ENCODE peak calls at places on chromosomes 16 and 17, in six cellular contexts. One of them, this sample, is unnamed.
A peak's percentile ranks its signal among the peaks of the same experiment; 100 is the strongest.

GRCh38 chr17:16529906-16530305 is 37.9 kb upstream of the LRRC75A start:
- DNase-seq in colonic mucosa: no peak
- DNase-seq in H9: no peak
- DNase-seq in prostate gland: no peak
- DNase-seq in body of pancreas: no peak
- DNase-seq in cardiac muscle cell: no peak
- DNase-seq in this sample: no peak

GRCh38 chr16:11152205-11152604 is 103.8 kb downstream of the SOCS1 start:
- DNase-seq in colonic mucosa: no peak
- DNase-seq in H9: no peak
- DNase-seq in body of pancreas: no peak
- DNase-seq in prostate gland: no peak
- DNase-seq in cardiac muscle cell: no peak
- DNase-seq in this sample: no peak

GRCh38 chr17:39167492-39167891 is 1.5 kb upstream of the ARL5C start:
- DNase-seq in colonic mucosa: no peak
- DNase-seq in body of pancreas: no peak
- DNase-seq in H9: no peak
- DNase-seq in prostate gland: no peak
- DNase-seq in cardiac muscle cell: no peak
- DNase-seq in this sample: no peak

GRCh38 chr17:21474815-21475214 is 98.7 kb downstream of the KCNJ12 start:
- DNase-seq in cardiac muscle cell: no peak
- DNase-seq in H9: no peak
- DNase-seq in colonic mucosa: no peak
- DNase-seq in body of pancreas: no peak
- DNase-seq in prostate gland: no peak
- DNase-seq in this sample: no peak

GRCh38 chr16:73268311-73268997 is 220.5 kb upstream of the ZFHX3 start:
- DNase-seq in cardiac muscle cell: peak; percentile 6
- DNase-seq in prostate gland: no peak
- DNase-seq in H9: peak; percentile 59
- DNase-seq in colonic mucosa: no peak
- DNase-seq in body of pancreas: no peak
- DNase-seq in this sample: no peak

GRCh38 chr17:6497496-6498221 is 53.4 kb downstream of the PIMREG start:
- DNase-seq in prostate gland: no peak
- DNase-seq in H9: peak; percentile 72
- DNase-seq in colonic mucosa: no peak
- DNase-seq in cardiac muscle cell: no peak
- DNase-seq in body of pancreas: no peak
- DNase-seq in this sample: peak; percentile 28

GRCh38 chr17:20189322-20189721 is 180.2 kb downstream of the SPECC1 start:
- DNase-seq in H9: peak; percentile 73
- DNase-seq in colonic mucosa: no peak
- DNase-seq in prostate gland: no peak
- DNase-seq in cardiac muscle cell: peak; percentile 53
- DNase-seq in body of pancreas: no peak
- DNase-seq in this sample: no peak

GRCh38 chr17:7383742-7384488 is 3.0 kb downstream of the TNK1 start:
- DNase-seq in H9: peak; percentile 93
- DNase-seq in body of pancreas: no peak
- DNase-seq in prostate gland: no peak
- DNase-seq in colonic mucosa: no peak
- DNase-seq in cardiac muscle cell: peak; percentile 38
- DNase-seq in this sample: peak; percentile 80

GRCh38 chr16:85364323-85365040 is 248.6 kb upstream of the GSE1 start:
- DNase-seq in H9: no peak
- DNase-seq in body of pancreas: no peak
- DNase-seq in prostate gland: no peak
- DNase-seq in colonic mucosa: no peak
- DNase-seq in cardiac muscle cell: no peak
- DNase-seq in this sample: no peak
- TF ChIP-seq CTCF in H9: no peak
- TF ChIP-seq CTCF in body of pancreas: no peak
- TF ChIP-seq CTCF in prostate gland: no peak
- TF ChIP-seq CTCF in colonic mucosa: no peak
- TF ChIP-seq CTCF in cardiac muscle cell: no peak
- TF ChIP-seq CTCF in this sample: no peak

GRCh38 chr17:41930009-41930832 is at the start of gene ODAD4:
- DNase-seq in prostate gland: peak; percentile 95
- DNase-seq in body of pancreas: peak; percentile 98
- DNase-seq in H9: peak; percentile 99
- DNase-seq in cardiac muscle cell: peak; percentile 99
- DNase-seq in colonic mucosa: peak; percentile 97
- DNase-seq in this sample: peak; percentile 94
- TF ChIP-seq CTCF in prostate gland: peak; percentile 70
- TF ChIP-seq CTCF in body of pancreas: peak; percentile 92
- TF ChIP-seq CTCF in H9: peak; percentile 53
- TF ChIP-seq CTCF in cardiac muscle cell: peak; percentile 57
- TF ChIP-seq CTCF in colonic mucosa: no peak
- TF ChIP-seq CTCF in this sample: no peak

GRCh38 chr17:82153295-82153691 is 55.3 kb upstream of the FASN start:
- DNase-seq in H9: no peak
- DNase-seq in prostate gland: no peak
- DNase-seq in cardiac muscle cell: no peak
- DNase-seq in body of pancreas: no peak
- DNase-seq in colonic mucosa: no peak
- DNase-seq in this sample: no peak

GRCh38 chr17:82156284-82156925 is 56.2 kb downstream of the CCDC57 start:
- DNase-seq in cardiac muscle cell: no peak
- DNase-seq in colonic mucosa: no peak
- DNase-seq in body of pancreas: no peak
- DNase-seq in H9: no peak
- DNase-seq in prostate gland: no peak
- DNase-seq in this sample: no peak

GRCh38 chr17:82153745-82154375 is 55.8 kb upstream of the FASN start:
- DNase-seq in H9: peak; percentile 94
- DNase-seq in body of pancreas: peak; percentile 78
- DNase-seq in colonic mucosa: peak; percentile 78
- DNase-seq in cardiac muscle cell: peak; percentile 80
- DNase-seq in prostate gland: peak; percentile 83
- DNase-seq in this sample: peak; percentile 87

GRCh38 chr17:82155606-82156005 is 57.0 kb downstream of the CCDC57 start:
- DNase-seq in body of pancreas: no peak
- DNase-seq in prostate gland: no peak
- DNase-seq in colonic mucosa: no peak
- DNase-seq in H9: no peak
- DNase-seq in cardiac muscle cell: no peak
- DNase-seq in this sample: no peak

GRCh38 chr17:82154881-82155331 is 56.9 kb upstream of the FASN start:
- DNase-seq in H9: no peak
- DNase-seq in cardiac muscle cell: no peak
- DNase-seq in body of pancreas: no peak
- DNase-seq in colonic mucosa: no peak
- DNase-seq in prostate gland: no peak
- DNase-seq in this sample: no peak
- TF ChIP-seq CTCF in H9: no peak
- TF ChIP-seq CTCF in cardiac muscle cell: no peak
- TF ChIP-seq CTCF in body of pancreas: no peak
- TF ChIP-seq CTCF in colonic mucosa: no peak
- TF ChIP-seq CTCF in prostate gland: no peak
- TF ChIP-seq CTCF in this sample: no peak

GRCh38 chr16:12341423-12341822 is 364.9 kb downstream of the SNX29 start:
- DNase-seq in H9: no peak
- DNase-seq in body of pancreas: no peak
- DNase-seq in prostate gland: no peak
- DNase-seq in colonic mucosa: no peak
- DNase-seq in cardiac muscle cell: no peak
- DNase-seq in this sample: no peak
- TF ChIP-seq CTCF in H9: no peak
- TF ChIP-seq CTCF in body of pancreas: no peak
- TF ChIP-seq CTCF in prostate gland: no peak
- TF ChIP-seq CTCF in colonic mucosa: no peak
- TF ChIP-seq CTCF in cardiac muscle cell: no peak
- TF ChIP-seq CTCF in this sample: no peak

GRCh38 chr16:27917953-27918352 is 145.6 kb downstream of the GSG1L start:
- DNase-seq in prostate gland: no peak
- DNase-seq in H9: no peak
- DNase-seq in colonic mucosa: no peak
- DNase-seq in cardiac muscle cell: no peak
- DNase-seq in body of pancreas: no peak
- DNase-seq in this sample: no peak

GRCh38 chr16:27922433-27922832 is 141.1 kb downstream of the GSG1L start:
- DNase-seq in H9: no peak
- DNase-seq in cardiac muscle cell: peak; percentile 3
- DNase-seq in colonic mucosa: no peak
- DNase-seq in body of pancreas: no peak
- DNase-seq in prostate gland: no peak
- DNase-seq in this sample: peak; percentile 31

GRCh38 chr16:27921134-27921533 is 142.4 kb downstream of the GSG1L start:
- DNase-seq in H9: no peak
- DNase-seq in body of pancreas: no peak
- DNase-seq in prostate gland: no peak
- DNase-seq in cardiac muscle cell: no peak
- DNase-seq in colonic mucosa: no peak
- DNase-seq in this sample: no peak

GRCh38 chr16:27918755-27919154 is 144.8 kb downstream of the GSG1L start:
- DNase-seq in body of pancreas: no peak
- DNase-seq in H9: no peak
- DNase-seq in prostate gland: no peak
- DNase-seq in colonic mucosa: no peak
- DNase-seq in cardiac muscle cell: no peak
- DNase-seq in this sample: no peak

GRCh38 chr16:27920391-27920891 is 143.1 kb downstream of the GSG1L start:
- DNase-seq in H9: peak; percentile 83
- DNase-seq in body of pancreas: no peak
- DNase-seq in colonic mucosa: no peak
- DNase-seq in prostate gland: peak; percentile 23
- DNase-seq in cardiac muscle cell: peak; percentile 6
- DNase-seq in this sample: peak; percentile 51
- TF ChIP-seq CTCF in H9: peak; percentile 67
- TF ChIP-seq CTCF in body of pancreas: no peak
- TF ChIP-seq CTCF in colonic mucosa: no peak
- TF ChIP-seq CTCF in prostate gland: peak; percentile 29
- TF ChIP-seq CTCF in cardiac muscle cell: peak; percentile 24
- TF ChIP-seq CTCF in this sample: peak; percentile 43

GRCh38 chr16:8923199-8923598 is 40.5 kb downstream of the USP7 start:
- DNase-seq in cardiac muscle cell: no peak
- DNase-seq in prostate gland: no peak
- DNase-seq in colonic mucosa: no peak
- DNase-seq in body of pancreas: no peak
- DNase-seq in H9: no peak
- DNase-seq in this sample: no peak
- TF ChIP-seq CTCF in cardiac muscle cell: no peak
- TF ChIP-seq CTCF in prostate gland: no peak
- TF ChIP-seq CTCF in colonic mucosa: no peak
- TF ChIP-seq CTCF in body of pancreas: no peak
- TF ChIP-seq CTCF in H9: peak; percentile 29
- TF ChIP-seq CTCF in this sample: no peak

GRCh38 chr16:54952195-54952594 is 21.5 kb downstream of the IRX5 start:
- DNase-seq in body of pancreas: no peak
- DNase-seq in prostate gland: no peak
- DNase-seq in colonic mucosa: no peak
- DNase-seq in cardiac muscle cell: no peak
- DNase-seq in H9: no peak
- DNase-seq in this sample: no peak

GRCh38 chr16:54954220-54954619 is 23.6 kb downstream of the IRX5 start:
- DNase-seq in cardiac muscle cell: peak; percentile 10
- DNase-seq in colonic mucosa: no peak
- DNase-seq in H9: no peak
- DNase-seq in prostate gland: no peak
- DNase-seq in body of pancreas: no peak
- DNase-seq in this sample: no peak

GRCh38 chr16:54957403-54957802 is 26.7 kb downstream of the IRX5 start:
- DNase-seq in colonic mucosa: peak; percentile 41
- DNase-seq in prostate gland: no peak
- DNase-seq in cardiac muscle cell: peak; percentile 29
- DNase-seq in H9: peak; percentile 42
- DNase-seq in body of pancreas: peak; percentile 28
- DNase-seq in this sample: no peak

DNA sequence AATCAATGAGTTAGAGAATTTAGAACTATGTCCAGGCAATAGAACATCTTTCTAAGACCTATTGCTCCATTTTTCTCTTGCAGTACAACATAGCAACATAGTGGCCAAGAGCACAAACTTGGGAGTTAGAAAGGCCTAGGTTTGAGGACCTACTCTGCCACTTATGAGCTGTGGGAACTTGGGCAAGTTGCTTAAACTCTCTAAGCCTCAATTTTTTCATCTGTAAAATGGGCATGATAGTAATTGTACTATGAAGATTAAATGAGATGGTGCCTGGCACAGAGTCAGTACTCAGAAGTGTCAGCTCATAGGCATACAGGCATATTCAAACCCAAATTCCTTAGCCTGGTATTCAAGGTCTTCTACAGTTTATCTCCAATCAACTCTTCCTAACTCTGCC is 25.1 kb downstream of the IRX5 start:
- DNase-seq in H9: no peak
- DNase-seq in body of pancreas: no peak
- DNase-seq in cardiac muscle cell: no peak
- DNase-seq in prostate gland: no peak
- DNase-seq in colonic mucosa: no peak
- DNase-seq in this sample: no peak
- TF ChIP-seq CTCF in H9: no peak
- TF ChIP-seq CTCF in body of pancreas: no peak
- TF ChIP-seq CTCF in cardiac muscle cell: no peak
- TF ChIP-seq CTCF in prostate gland: no peak
- TF ChIP-seq CTCF in colonic mucosa: no peak
- TF ChIP-seq CTCF in this sample: no peak